ENCODE peak calls at places on chromosomes 7 and 10, in four cellular contexts. S is hypothalamus, M is right lobe of liver, C is heart left ventricle. D is an unnamed sample.

GRCh38 chr10:36492590-36493510 is 632.5 kb upstream of the ANKRD30A start:
- DNase-seq in M (no peak), S (no peak), C (no peak), D (no peak)

GRCh38 chr10:5860039-5860438 is 29.7 kb downstream of the ANKRD16 start:
- DNase-seq in M (no peak), C (no peak), S (no peak), D (no peak)

GRCh38 chr7:128168667-128169210 is 72.3 kb upstream of the LEP start:
- DNase-seq in S (no peak), C (peak), M (no peak), D (peak)

GRCh38 chr7:123828805-123829204 is 16.2 kb upstream of the HYAL4 start:
- DNase-seq in C (no peak), S (no peak), M (no peak), D (no peak)

GRCh38 chr10:70679498-70679897 is 7.2 kb downstream of the ADAMTS14 start:
- DNase-seq in C (no peak), S (no peak), M (no peak), D (no peak)

GRCh38 chr7:32059289-32060045 is 10.7 kb downstream of the PDE1C start:
- DNase-seq in C (no peak), S (no peak), M (no peak), D (no peak)

GRCh38 chr7:141785711-141786552 is 4.1 kb upstream of the TAS2R5 start:
- DNase-seq in M (no peak), C (no peak), S (no peak), D (peak)

GRCh38 chr7:50427518-50427917 is 22.6 kb downstream of the FIGNL1 start:
- DNase-seq in C (no peak), S (no peak), M (no peak), D (no peak)

GRCh38 chr7:12674861-12675260 is 12.6 kb upstream of the ARL4A start:
- DNase-seq in M (no peak), C (no peak), S (no peak), D (peak)

GRCh38 chr7:151462306-151462779 is 22.4 kb upstream of the CRYGN start:
- DNase-seq in C (no peak), M (no peak), S (no peak), D (no peak)

GRCh38 chr10:106392781-106393180 is 771.7 kb downstream of the SORCS1 start:
- DNase-seq in M (no peak), C (no peak), S (no peak), D (no peak)

GRCh38 chr10:76829724-76830123 is 807.9 kb downstream of the KCNMA1 start:
- DNase-seq in M (no peak), C (no peak), S (no peak), D (no peak)

GRCh38 chr10:63901916-63902315 is 380.7 kb downstream of the REEP3 start:
- DNase-seq in M (no peak), C (no peak), S (no peak), D (no peak)

GRCh38 chr10:92691591-92692084 is 1.9 kb downstream of the HHEX start:
- DNase-seq in M (peak), C (peak), S (no peak), D (no peak)

D was measured in HuH-7.5.